ENCODE peak calls at places on chromosomes 13 and 19, in four cellular contexts. S is esophagus muscularis mucosa, T is left lung, F is breast epithelium. A is an unnamed sample.

GRCh38 chr13:80341098-80341701 is at the start of gene SPRY2:
- DNase-seq in S (peak; percentile 98), F (peak; percentile 88), T (peak; percentile 94), A (peak; percentile 56)

GRCh38 chr13:33817513-33817842 is 471 bp upstream of the RFC3 start:
- DNase-seq in S (no peak), T (no peak), F (no peak), A (no peak)

GRCh38 chr13:30577381-30577780 is 40.3 kb upstream of the USPL1 start:
- DNase-seq in S (no peak), T (peak; percentile 45), F (no peak), A (no peak)

GRCh38 chr19:2239771-2240770 is 3.4 kb downstream of the SF3A2 start:
- DNase-seq in S (peak; percentile 93), T (no peak), F (no peak), A (no peak)

GRCh38 chr19:29483641-29483920 is 42.2 kb upstream of the VSTM2B start:
- DNase-seq in T (no peak), F (no peak), S (peak; percentile 78), A (no peak)

GRCh38 chr13:66329988-66330429 is 900.1 kb downstream of the PCDH9 start:
- DNase-seq in T (no peak), S (no peak), F (no peak), A (no peak)

GRCh38 chr13:97257800-97258799 is 36.0 kb downstream of the MBNL2 start:
- DNase-seq in S (no peak), T (no peak), F (no peak), A (no peak)

GRCh38 chr13:75076476-75076875 is 405.5 kb downstream of the TBC1D4 start:
- DNase-seq in T (no peak), F (no peak), S (no peak), A (no peak)

GRCh38 chr13:99214232-99214631 is 13.6 kb downstream of the UBAC2 start:
- DNase-seq in T (no peak), S (peak; percentile 75), F (no peak), A (no peak)

GRCh38 chr13:114081761-114082681 is 50.4 kb downstream of the RASA3 start:
- DNase-seq in T (no peak), F (peak; percentile 28), S (no peak), A (peak; percentile 73)

GRCh38 chr19:45528744-45529453 is 21.6 kb downstream of the VASP start:
- DNase-seq in S (no peak), T (no peak), F (peak; percentile 69), A (no peak)

GRCh38 chr13:89514534-89515312 is 1832.8 kb upstream of the MIR17HG start:
- DNase-seq in F (no peak), T (no peak), S (no peak), A (no peak)

GRCh38 chr13:72507394-72508199 is 219.8 kb downstream of the MZT1 start:
- DNase-seq in S (no peak), F (no peak), T (no peak), A (no peak)

GRCh38 chr19:45100202-45100600 is 7.2 kb downstream of the PPP1R37 start:
- DNase-seq in S (no peak), F (no peak), T (no peak), A (no peak)

GRCh38 chr13:73767747-73768315 is 366.4 kb downstream of the KLF12 start:
- DNase-seq in T (no peak), F (no peak), S (no peak), A (no peak)

GRCh38 chr19:42301646-42302204 is at the start of gene PRR19:
- DNase-seq in T (no peak), F (no peak), S (no peak), A (no peak)

GRCh38 chr13:35699805-35700204 is 223.3 kb upstream of the MAB21L1 start:
- DNase-seq in T (no peak), F (no peak), S (no peak), A (no peak)

GRCh38 chr19:32864318-32865007 is 5.1 kb downstream of the SLC7A9 start:
- DNase-seq in S (no peak), T (no peak), F (no peak), A (no peak)

GRCh38 chr13:107873908-107874307 is 341.4 kb downstream of the LIG4 start:
- DNase-seq in T (no peak), F (no peak), S (no peak), A (no peak)

GRCh38 chr19:38685666-38686529 is 38.4 kb downstream of the ACTN4 start:
- DNase-seq in S (no peak), F (no peak), T (no peak), A (peak; percentile 37)

GRCh38 chr13:71772376-71772775 is 94.6 kb downstream of the DACH1 start:
- DNase-seq in F (no peak), S (no peak), T (no peak), A (no peak)

GRCh38 chr13:90201198-90201597 is 1146.3 kb upstream of the MIR17HG start:
- DNase-seq in F (no peak), S (no peak), T (no peak), A (no peak)

GRCh38 chr13:35744566-35745203 is 268.2 kb upstream of the MAB21L1 start:
- DNase-seq in F (no peak), S (peak; percentile 62), T (no peak), A (no peak)

GRCh38 chr19:6100284-6100915 is 9.9 kb downstream of the RFX2 start:
- DNase-seq in F (no peak), S (no peak), T (peak; percentile 55), A (no peak)

GRCh38 chr13:102729560-102730275 is 34.9 kb upstream of the METTL21C start:
- DNase-seq in S (no peak), T (no peak), F (no peak), A (peak; percentile 7)

GRCh38 chr13:110650436-110650835 is 35.1 kb downstream of the NAXD start:
- DNase-seq in T (peak; percentile 16), F (no peak), S (no peak), A (no peak)

GRCh38 chr13:44271915-44272341 is 101.7 kb upstream of the SERP2 start:
- DNase-seq in S (no peak), T (no peak), F (no peak), A (no peak)

GRCh38 chr13:82654851-82655517 is 1227.3 kb downstream of the SLITRK1 start:
- DNase-seq in T (peak; percentile 67), F (peak; percentile 51), S (no peak), A (peak; percentile 33)

DNA sequence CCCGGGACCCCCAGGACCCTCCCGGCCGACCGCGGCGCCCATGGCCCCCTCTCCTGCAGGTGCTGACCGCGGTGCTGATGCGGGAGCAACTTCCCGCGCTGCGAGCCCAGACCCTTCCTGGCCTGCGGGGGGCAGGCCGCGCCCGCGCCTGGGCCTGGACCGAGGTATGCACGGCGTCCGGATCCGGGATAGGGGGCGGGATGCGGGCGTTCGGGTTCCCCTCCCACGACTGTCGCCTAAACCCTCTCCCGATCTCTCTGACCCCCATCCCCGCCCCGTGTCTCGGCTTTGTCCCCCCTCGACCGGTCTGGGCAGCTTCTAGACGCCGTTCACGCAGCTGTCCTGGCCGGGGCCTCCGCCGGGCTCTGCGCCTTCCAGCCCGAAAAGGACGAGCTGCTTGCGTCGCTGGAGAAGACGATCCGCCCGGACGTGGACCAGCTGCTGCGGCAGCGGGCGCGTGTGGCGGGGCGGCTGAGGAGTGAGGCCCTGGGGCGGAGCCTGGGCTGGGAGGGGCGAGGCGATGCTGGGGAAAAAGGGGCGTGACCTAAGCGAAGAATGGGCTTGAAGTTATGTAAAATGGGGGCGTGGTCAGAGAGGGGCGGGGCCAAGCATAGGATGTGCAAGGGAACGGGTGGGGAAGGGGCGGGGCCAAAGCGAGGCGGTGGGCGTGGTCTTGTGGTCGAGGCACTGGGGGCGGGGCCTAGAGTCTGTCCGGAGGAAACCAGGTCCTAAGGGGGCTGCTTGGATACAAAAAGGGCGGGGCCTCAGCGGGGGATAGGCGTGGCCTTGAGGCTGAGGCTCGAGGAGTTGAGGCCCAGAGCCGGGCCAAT is 15.9 kb upstream of the COLGALT1 start:
- DNase-seq in T (peak; percentile 93), S (peak; percentile 99), F (peak; percentile 92), A (peak; percentile 67)
- H3K4me3 ChIP-seq in T (peak overlapping the region; percentile 32), S (peak overlapping the region; percentile 61), F (peak overlapping the region; percentile 78), A (peak overlapping the region; percentile 46)

DNA sequence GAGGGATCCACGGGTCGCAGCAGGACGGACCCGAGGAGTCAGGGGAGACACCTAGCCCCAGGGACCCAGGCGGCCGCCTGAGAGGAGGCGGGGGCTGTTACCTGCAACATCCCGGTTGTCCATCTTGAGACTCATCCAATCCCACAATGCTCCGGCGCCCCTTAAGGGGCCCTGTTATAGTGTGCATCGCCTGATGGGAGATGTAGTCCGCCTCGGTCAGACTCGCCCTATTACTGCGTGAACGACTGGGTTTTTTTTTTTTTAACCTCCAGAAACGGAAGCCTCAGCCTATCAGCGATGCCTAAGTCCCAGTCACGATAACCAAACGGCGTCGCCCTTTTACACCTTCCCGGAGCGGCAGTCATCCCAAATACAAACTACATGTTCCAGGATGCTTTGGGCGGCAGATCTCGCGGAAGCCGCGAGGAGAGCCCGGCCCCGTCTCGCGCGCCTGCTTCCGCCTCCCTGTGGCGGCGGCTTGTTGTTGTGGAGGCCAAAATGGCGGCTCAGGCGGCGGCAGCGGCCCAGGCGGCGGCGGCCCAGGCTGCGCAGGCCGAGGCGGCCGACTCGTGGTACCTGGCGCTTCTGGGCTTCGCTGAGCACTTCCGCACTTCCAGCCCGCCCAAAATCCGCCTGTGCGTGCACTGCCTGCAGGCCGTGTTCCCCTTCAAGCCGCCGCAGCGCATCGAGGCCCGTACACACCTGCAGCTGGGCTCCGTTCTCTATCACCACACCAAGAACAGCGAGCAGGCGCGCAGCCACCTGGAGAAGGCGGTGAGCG is at the start of the genes MAU2 and SUGP1:
- DNase-seq in F (peak; percentile 87), T (peak; percentile 92), S (peak; percentile 95), A (peak; percentile 92)
- TF ChIP-seq CTCF in F (peak; percentile 47), T (peak; percentile 38), S (peak; percentile 38), A (peak; percentile 21)

DNA sequence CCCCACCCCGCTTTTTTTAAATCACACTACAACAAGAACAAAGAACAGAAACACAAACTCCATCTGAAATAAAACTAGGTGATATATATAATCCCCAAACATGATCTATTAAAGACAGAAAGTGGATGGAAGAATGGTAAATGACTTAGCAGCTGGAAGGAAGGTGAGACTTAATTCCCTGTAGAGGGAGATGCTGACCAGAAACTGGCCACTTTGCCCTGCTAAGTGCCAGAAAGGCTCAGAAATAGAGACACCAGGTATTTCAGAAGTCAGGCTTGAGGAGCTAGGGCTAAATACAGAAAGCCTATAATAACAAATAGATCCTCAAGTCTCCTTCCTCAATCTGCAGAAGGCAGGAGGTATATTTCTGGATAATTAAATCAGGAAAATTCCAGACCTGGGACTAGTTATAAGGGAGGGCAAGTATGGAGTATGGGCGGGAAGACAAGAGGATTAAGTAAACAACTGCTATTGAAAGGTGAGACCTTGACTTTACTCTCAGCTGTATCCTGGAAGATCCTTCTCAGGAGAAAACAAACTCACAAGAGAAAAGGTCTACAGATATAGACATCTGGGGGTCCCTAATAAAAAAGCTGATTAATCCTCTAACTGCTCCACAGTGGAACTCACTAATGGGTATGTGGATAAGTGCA is 32.2 kb downstream of the MTRF1 start:
- DNase-seq in S (no peak), F (no peak), T (no peak), A (no peak)
- H3K4me3 ChIP-seq in S (no peak overlapping the region), F (no peak overlapping the region), T (no peak overlapping the region), A (no peak overlapping the region)

DNA sequence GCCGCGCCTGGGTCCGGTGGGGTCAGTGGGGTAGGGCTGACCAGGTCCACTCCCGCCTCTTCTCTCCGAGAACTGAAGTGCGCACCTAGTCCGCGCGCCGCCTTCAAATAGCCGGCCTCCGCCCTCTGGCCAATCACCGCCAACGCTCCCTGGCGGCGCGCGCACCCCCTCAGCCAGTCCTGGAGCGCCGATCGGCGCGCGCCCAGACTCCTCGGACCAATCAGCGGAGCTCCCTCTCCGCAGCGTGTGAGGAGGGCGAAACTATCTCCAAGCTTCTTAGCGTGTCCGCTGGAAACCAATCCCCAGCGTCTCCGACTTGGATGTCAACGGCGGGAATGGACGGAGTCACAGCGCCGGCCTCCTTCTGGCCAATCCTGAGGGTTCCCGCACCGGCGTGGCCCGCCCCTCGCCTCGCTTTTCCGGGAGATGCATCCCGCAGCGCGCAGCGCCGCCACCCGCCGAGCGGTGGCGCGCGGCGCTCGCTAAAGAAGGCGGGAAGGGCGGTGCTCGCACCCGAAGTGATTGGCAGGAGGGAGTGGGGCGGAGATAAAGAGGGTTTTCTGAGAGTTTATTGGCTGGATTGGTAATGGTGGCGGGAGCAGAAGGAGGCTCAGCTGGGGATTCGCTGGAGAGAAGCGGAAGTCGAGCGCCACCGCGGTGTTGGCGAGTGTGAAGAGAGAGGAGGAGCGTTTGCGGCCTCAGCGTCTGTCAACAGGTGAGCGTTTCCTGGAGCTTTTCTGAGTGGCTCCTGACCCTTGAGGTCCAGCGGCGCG is at the start of gene ASF1B:
- DNase-seq in T (peak; percentile 99), F (peak; percentile 99), S (peak; percentile 100), A (peak; percentile 99)
- TF ChIP-seq CTCF in T (peak; percentile 93), F (peak; percentile 79), S (peak; percentile 100), A (peak; percentile 92)